ENCODE peak calls at places on chromosomes 1 and 21, in nine cellular contexts. T, P, O, U, Q, V, L, F and B are unnamed samples.

GRCh38 chr1:211099393-211099792 is 34.6 kb downstream of the KCNH1 start:
- DNase-seq in F (no peak), U (no peak), V (no peak), P (no peak), Q (no peak), O (no peak), L (no peak), T (no peak), B (no peak)

GRCh38 chr1:246781212-246781611 is 57.0 kb downstream of the SCCPDH start:
- DNase-seq in F (no peak), P (no peak), U (no peak), O (no peak), L (no peak), V (no peak), Q (no peak), T (no peak), B (no peak)

GRCh38 chr21:42513985-42514882 is 582 bp downstream of the SLC37A1 start:
- DNase-seq in V (peak), L (peak), T (no peak), P (no peak), O (no peak), U (peak), Q (peak), F (peak), B (no peak)

GRCh38 chr1:167899253-167899681 is 14.7 kb downstream of the ADCY10 start:
- DNase-seq in L (peak), T (no peak), Q (peak), P (no peak), U (no peak), V (peak), F (no peak), O (peak), B (no peak)

GRCh38 chr21:31198575-31198974 is 145.5 kb downstream of the TIAM1 start:
- DNase-seq in Q (no peak), U (no peak), F (peak), V (no peak), P (peak), L (no peak), O (peak), T (no peak), B (no peak)

GRCh38 chr1:48236716-48237470 is 14.4 kb downstream of the SLC5A9 start:
- DNase-seq in P (peak), U (no peak), O (peak), L (no peak), T (no peak), F (peak), Q (no peak), V (no peak), B (no peak)

GRCh38 chr1:6162773-6163172 is 17.3 kb downstream of the CHD5 start:
- DNase-seq in L (no peak), O (no peak), P (no peak), T (no peak), F (no peak), Q (no peak), U (no peak), V (no peak), B (no peak)

GRCh38 chr1:211531194-211532085 is 39.5 kb upstream of the RD3 start:
- DNase-seq in F (no peak), Q (no peak), L (no peak), V (no peak), T (no peak), U (no peak), O (no peak), P (no peak), B (no peak)

GRCh38 chr21:34298797-34299539 is 64.8 kb upstream of the KCNE2 start:
- DNase-seq in T (no peak), L (no peak), O (no peak), P (no peak), F (no peak), Q (no peak), V (no peak), U (no peak), B (no peak)

GRCh38 chr1:112833806-112834205 is 118.7 kb upstream of the PPM1J start:
- DNase-seq in V (no peak), L (no peak), U (no peak), P (no peak), O (no peak), F (no peak), T (no peak), Q (no peak), B (no peak)

GRCh38 chr1:19344372-19344810 is 32.3 kb downstream of the SLC66A1 start:
- DNase-seq in O (peak), P (no peak), T (peak), F (no peak), L (peak), V (peak), Q (peak), U (peak), B (no peak)

GRCh38 chr1:23779826-23780371 is 1.7 kb downstream of the PITHD1 start:
- DNase-seq in U (no peak), T (no peak), O (peak), Q (no peak), P (no peak), F (peak), L (no peak), V (no peak), B (no peak)

GRCh38 chr1:1779691-1780597 is 1.7 kb upstream of the NADK start:
- DNase-seq in O (peak), V (peak), F (peak), U (no peak), T (peak), L (peak), Q (no peak), P (no peak), B (no peak)
- H3K4me3 ChIP-seq in O (peak), V (no peak), F (no peak), U (no peak), T (peak), L (peak), Q (no peak), P (no peak), B (no peak)

DNA sequence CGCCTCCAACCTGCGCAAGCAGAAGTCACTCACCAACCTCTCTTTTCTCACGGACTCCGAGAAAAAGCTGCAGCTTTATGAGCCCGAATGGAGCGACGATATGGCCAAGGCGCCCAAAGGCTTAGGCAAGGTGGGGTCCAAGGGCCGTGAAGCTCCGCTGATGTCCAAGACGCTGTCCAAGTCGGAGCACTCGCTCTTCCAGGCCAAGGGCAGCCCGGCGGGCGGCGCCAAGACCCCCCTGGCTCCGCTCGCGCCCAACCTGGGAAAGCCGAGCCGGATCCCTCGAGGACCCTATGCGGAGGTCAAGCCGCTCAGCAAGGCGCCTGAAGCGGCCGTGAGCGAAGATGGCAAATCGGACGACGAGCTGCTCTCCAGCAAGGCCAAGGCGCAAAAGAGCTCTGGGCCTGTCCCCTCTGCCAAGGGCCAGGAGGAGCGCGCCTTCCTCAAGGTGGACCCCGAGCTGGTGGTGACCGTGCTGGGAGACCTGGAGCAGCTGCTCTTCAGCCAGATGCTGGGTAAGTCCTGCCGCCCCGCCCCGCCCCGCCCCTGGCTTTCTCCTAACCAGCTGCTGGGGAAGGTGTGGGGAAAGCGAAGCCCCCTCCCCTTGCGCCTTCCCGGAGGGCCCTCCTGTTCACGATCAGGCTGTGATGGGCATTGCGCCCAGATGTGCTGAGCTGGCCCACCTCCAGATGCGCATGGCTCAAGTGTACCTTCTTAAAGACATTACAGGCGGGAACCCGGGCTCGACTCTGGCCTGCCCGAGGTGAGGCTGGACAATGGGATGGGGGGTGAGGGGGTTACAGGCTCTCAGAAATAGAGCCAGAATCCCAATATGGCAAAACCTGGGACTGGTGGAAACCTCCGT is 110.2 kb downstream of the NAV1 start:
- DNase-seq in O (no peak), L (peak), F (no peak), T (no peak), P (no peak), V (peak), Q (peak), U (peak), B (no peak)
- H3K4me3 ChIP-seq in O (peak), L (peak), F (peak), T (peak), P (peak), V (peak), Q (peak), U (peak), B (peak)

GRCh38 chr1:17045140-17045539 is 8.7 kb downstream of the SDHB start:
- DNase-seq in U (no peak), Q (no peak), V (no peak), O (no peak), T (no peak), L (no peak), F (no peak), P (no peak), B (no peak)

GRCh38 chr1:17046043-17046657 is 7.7 kb downstream of the SDHB start:
- DNase-seq in O (peak), Q (no peak), V (no peak), P (peak), U (no peak), L (no peak), F (peak), T (no peak), B (peak)

GRCh38 chr1:17047924-17048323 is 5.9 kb downstream of the SDHB start:
- DNase-seq in V (no peak), T (no peak), L (no peak), P (no peak), F (no peak), O (no peak), U (no peak), Q (no peak), B (no peak)

GRCh38 chr1:17043676-17044075 is 10.2 kb downstream of the SDHB start:
- DNase-seq in O (no peak), Q (no peak), U (no peak), P (no peak), L (no peak), F (no peak), V (no peak), T (no peak), B (no peak)

DNA sequence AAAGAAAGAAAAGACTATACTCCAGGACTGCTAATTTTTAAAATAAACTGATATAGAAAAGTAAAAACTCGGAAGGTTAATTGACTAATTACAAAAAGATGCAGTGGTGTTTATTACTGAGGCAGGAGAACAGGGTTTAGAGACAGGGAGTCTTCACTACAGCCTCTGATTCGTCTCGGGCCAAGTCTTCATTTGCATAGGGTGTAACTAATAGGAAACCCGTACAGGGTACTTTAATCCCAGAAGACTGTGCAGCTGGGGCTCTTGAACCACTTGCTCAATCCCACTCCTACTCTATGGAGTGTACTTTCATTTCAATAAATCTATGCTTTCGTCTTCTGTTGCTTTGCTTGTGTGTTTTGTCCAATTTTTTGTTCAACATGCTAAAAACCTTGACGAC is 8.2 kb downstream of the SDHB start:
- DNase-seq in T (no peak), Q (no peak), V (no peak), L (no peak), O (peak), P (no peak), F (no peak), U (no peak), B (no peak)
- H3K4me3 ChIP-seq in T (no peak), Q (peak), V (peak), L (no peak), O (peak), P (no peak), F (no peak), U (no peak), B (peak)

DNA sequence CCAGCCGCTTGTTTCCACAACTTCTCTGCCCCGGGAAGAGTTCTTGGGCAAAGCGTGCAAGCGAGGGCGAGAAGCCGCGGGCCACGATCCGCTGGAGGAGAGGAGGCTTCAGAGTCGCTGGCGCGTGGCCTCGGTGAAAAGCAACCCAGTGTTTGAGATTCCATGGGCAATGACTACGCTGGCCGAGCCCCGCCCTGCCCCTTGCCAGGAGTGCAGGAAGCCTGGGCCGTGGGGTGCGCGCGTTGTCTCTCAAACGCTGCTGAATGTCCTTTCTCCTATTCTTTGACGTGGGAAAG is 27.5 kb downstream of the TRIM11 start:
- DNase-seq in U (no peak), P (no peak), T (no peak), Q (no peak), V (peak), F (no peak), L (no peak), O (no peak), B (no peak)
- H3K4me3 ChIP-seq in U (peak), P (peak), T (peak), Q (peak), V (peak), F (peak), L (peak), O (peak), B (peak)

GRCh38 chr1:39080269-39080826 is 54.2 kb downstream of the NDUFS5 start:
- DNase-seq in O (no peak), V (no peak), T (no peak), L (no peak), Q (no peak), U (no peak), P (no peak), F (no peak), B (no peak)

GRCh38 chr1:39081266-39082139 is 55.4 kb downstream of the NDUFS5 start:
- DNase-seq in O (no peak), P (no peak), F (no peak), Q (peak), V (peak), T (no peak), L (no peak), U (no peak), B (no peak)

GRCh38 chr1:39082811-39083576 is 56.8 kb downstream of the NDUFS5 start:
- DNase-seq in Q (no peak), U (no peak), P (no peak), T (no peak), O (no peak), F (no peak), L (no peak), V (no peak), B (no peak)

GRCh38 chr1:39082140-39082799 is 56.1 kb downstream of the NDUFS5 start:
- DNase-seq in P (no peak), V (no peak), O (no peak), L (no peak), T (no peak), F (no peak), Q (no peak), U (no peak), B (no peak)

GRCh38 chr1:39080884-39081265 is 54.7 kb downstream of the NDUFS5 start:
- DNase-seq in L (no peak), U (no peak), T (no peak), F (no peak), P (no peak), O (no peak), V (peak), Q (peak), B (no peak)
- H3K4me3 ChIP-seq in L (peak), U (no peak), T (peak), F (peak), P (peak), O (peak), V (peak), Q (peak), B (peak)

DNA sequence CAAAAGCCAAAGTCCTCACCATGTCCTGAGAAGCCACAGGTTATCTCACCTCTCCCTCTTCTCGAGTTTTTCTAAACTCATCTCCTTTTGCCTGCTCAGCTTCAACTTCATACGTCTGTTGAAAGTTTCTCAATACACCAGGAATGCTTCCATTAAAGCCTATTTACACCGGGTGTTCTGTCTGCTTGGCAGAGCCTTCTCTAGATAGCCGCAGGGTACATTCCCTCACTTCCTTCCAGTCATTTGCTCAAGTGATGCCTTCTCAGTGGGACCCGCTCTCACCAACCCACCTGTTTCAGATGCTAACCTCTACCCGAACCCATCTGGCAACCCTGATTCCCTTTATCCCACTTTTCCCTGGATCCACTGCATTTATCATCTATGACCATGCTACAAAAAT is 257.0 kb upstream of the ADGRL2 start:
- DNase-seq in Q (no peak), P (no peak), T (no peak), U (no peak), F (no peak), O (no peak), V (no peak), L (no peak), B (no peak)
- H3K4me3 ChIP-seq in Q (no peak), P (no peak), T (no peak), U (no peak), F (no peak), O (no peak), V (no peak), L (no peak), B (no peak)

GRCh38 chr1:2547210-2548067 is 8.7 kb upstream of the TNFRSF14 start:
- DNase-seq in U (no peak), V (no peak), T (no peak), O (no peak), F (no peak), Q (no peak), P (no peak), L (no peak), B (no peak)
- H3K4me3 ChIP-seq in U (peak), V (peak), T (peak), O (no peak), F (peak), Q (peak), P (peak), L (peak), B (peak)

DNA sequence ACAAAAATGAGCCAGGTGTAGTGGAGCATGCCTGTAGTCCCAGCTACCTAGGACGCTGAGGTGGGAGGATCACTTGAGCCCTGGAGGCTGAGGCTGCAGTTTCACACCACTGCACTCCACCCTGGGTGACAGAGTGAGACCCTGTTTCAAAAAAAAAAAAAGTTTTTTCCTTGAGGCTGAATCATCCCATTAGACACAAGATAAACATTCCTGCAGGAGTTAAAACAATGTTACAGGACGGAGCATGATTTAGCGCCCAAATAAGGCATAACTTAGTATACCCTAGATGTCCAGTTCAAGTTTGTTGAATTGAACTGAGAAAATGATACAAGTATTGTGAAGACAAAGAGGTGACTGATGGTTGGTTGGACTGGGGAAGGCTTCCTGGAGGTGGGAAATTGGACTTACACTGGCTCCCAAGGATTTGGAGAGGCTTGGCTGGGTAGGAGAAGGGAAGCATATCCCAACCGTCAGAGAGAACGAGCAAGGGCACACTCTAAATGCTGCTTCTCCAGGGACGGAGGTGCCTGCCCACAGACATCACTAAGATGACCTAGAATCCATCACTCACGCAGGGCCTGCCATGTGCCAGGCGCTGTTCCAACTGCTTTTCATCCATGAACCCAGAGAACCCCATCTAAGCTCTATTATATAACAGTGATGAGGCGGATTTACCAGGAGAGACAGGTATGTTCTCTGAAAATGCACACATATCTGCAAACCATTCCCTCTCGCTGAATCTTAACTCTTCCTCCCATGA is 610.6 kb downstream of the KIF26B start:
- DNase-seq in V (no peak), U (no peak), O (peak), L (no peak), Q (no peak), P (no peak), F (peak), T (no peak), B (peak)
- H3K4me3 ChIP-seq in V (no peak), U (no peak), O (no peak), L (no peak), Q (no peak), P (no peak), F (no peak), T (no peak), B (no peak)

DNA sequence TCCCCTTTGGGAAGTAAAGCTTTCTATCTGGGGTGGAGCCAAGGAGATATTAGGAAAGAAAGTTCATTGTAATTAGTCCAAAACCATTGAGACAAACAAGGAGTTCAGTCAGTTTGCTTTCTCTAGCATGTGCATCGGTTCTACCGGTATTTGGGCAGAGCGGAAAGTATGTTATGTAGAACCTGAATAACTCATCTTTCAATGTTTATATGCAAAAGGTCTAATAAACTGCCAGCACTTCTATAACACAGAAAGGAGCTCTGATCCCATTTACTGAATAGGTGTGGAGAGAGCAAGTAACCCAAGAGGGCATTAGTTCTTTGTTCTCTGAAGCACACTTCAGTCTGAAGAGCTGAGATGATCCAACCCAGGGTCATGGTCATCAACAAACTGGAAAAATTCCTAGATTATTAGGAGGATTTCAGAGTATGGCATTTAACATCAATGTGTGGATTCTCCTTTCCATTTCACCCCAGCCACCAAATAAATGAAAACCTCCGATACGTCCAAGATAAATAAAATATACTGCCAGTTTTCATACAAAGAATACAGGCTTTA is 3.6 kb downstream of the TGFB2 start:
- DNase-seq in Q (no peak), O (peak), T (no peak), F (peak), P (no peak), U (no peak), V (no peak), L (no peak), B (no peak)
- H3K4me3 ChIP-seq in Q (peak), O (peak), T (no peak), F (peak), P (no peak), U (no peak), V (peak), L (peak), B (peak)